ENCODE peak calls at places on chromosomes 4 and X, in six cellular contexts. One of them, this sample, is unnamed. For H3K4me1, the result is how much of the 10 kb centered on the place peaks cover.

GRCh38 chr4:151948351-151949016 is 187.7 kb upstream of the GATB start:
- DNase-seq in K562: no peak
- DNase-seq in HCT116: no peak
- DNase-seq in HepG2: no peak
- DNase-seq in GM23338: no peak
- DNase-seq in neuronal stem cell: no peak
- DNase-seq in this sample: no peak

GRCh38 chr4:24781999-24782745 is 13.2 kb upstream of the SOD3 start:
- DNase-seq in K562: no peak
- DNase-seq in HCT116: no peak
- DNase-seq in HepG2: no peak
- DNase-seq in GM23338: no peak
- DNase-seq in neuronal stem cell: no peak
- DNase-seq in this sample: no peak

GRCh38 chr4:176123710-176124407 is 58.2 kb downstream of the WDR17 start:
- DNase-seq in K562: peak
- DNase-seq in HCT116: peak
- DNase-seq in HepG2: peak
- DNase-seq in GM23338: peak
- DNase-seq in neuronal stem cell: peak
- DNase-seq in this sample: peak

GRCh38 chr4:22047793-22048192 is 99.2 kb upstream of the KCNIP4 start:
- DNase-seq in K562: no peak
- DNase-seq in HCT116: no peak
- DNase-seq in HepG2: no peak
- DNase-seq in GM23338: no peak
- DNase-seq in neuronal stem cell: no peak
- DNase-seq in this sample: no peak

GRCh38 chrX:2767631-2768455 is 16.0 kb downstream of the XG start:
- DNase-seq in K562: no peak
- DNase-seq in HCT116: peak
- DNase-seq in HepG2: peak
- DNase-seq in GM23338: peak
- DNase-seq in neuronal stem cell: no peak
- DNase-seq in this sample: no peak

GRCh38 chr4:76250962-76251361 is 559 bp upstream of the FAM47E start:
- DNase-seq in K562: no peak
- DNase-seq in HCT116: no peak
- DNase-seq in HepG2: no peak
- DNase-seq in GM23338: peak
- DNase-seq in neuronal stem cell: no peak
- DNase-seq in this sample: no peak

GRCh38 chrX:10134921-10135320 is 21.9 kb upstream of the CLCN4 start:
- DNase-seq in K562: no peak
- DNase-seq in HCT116: no peak
- DNase-seq in HepG2: no peak
- DNase-seq in GM23338: no peak
- DNase-seq in neuronal stem cell: no peak
- DNase-seq in this sample: no peak

GRCh38 chr4:169428376-169428775 is 157.6 kb upstream of the SH3RF1 start:
- DNase-seq in K562: no peak
- DNase-seq in HCT116: no peak
- DNase-seq in HepG2: no peak
- DNase-seq in GM23338: no peak
- DNase-seq in neuronal stem cell: no peak
- DNase-seq in this sample: no peak

GRCh38 chr4:174590336-174590735 is 68.0 kb upstream of the HPGD start:
- DNase-seq in K562: no peak
- DNase-seq in HCT116: no peak
- DNase-seq in HepG2: no peak
- DNase-seq in GM23338: no peak
- DNase-seq in neuronal stem cell: no peak
- DNase-seq in this sample: no peak

GRCh38 chrX:115563633-115564182 is 2.7 kb downstream of the PLS3 start:
- DNase-seq in K562: no peak
- DNase-seq in HCT116: no peak
- DNase-seq in HepG2: no peak
- DNase-seq in GM23338: no peak
- DNase-seq in neuronal stem cell: no peak
- DNase-seq in this sample: no peak

GRCh38 chr4:25014965-25015506 is 15.7 kb downstream of the LGI2 start:
- DNase-seq in K562: no peak
- DNase-seq in HCT116: no peak
- DNase-seq in HepG2: no peak
- DNase-seq in GM23338: no peak
- DNase-seq in neuronal stem cell: no peak
- DNase-seq in this sample: no peak

GRCh38 chr4:93659629-93660028 is 168.9 kb upstream of the ATOH1 start:
- DNase-seq in K562: no peak
- DNase-seq in HCT116: no peak
- DNase-seq in HepG2: no peak
- DNase-seq in GM23338: no peak
- DNase-seq in neuronal stem cell: no peak
- DNase-seq in this sample: no peak

GRCh38 chrX:149513713-149514427 is 8.8 kb upstream of the IDS start:
- DNase-seq in K562: no peak
- DNase-seq in HCT116: no peak
- DNase-seq in HepG2: no peak
- DNase-seq in GM23338: no peak
- DNase-seq in neuronal stem cell: no peak
- DNase-seq in this sample: no peak

GRCh38 chrX:149515954-149516602 is 11.0 kb upstream of the IDS start:
- DNase-seq in K562: no peak
- DNase-seq in HCT116: no peak
- DNase-seq in HepG2: no peak
- DNase-seq in GM23338: no peak
- DNase-seq in neuronal stem cell: no peak
- DNase-seq in this sample: no peak

GRCh38 chrX:149517308-149517707 is 12.2 kb upstream of the IDS start:
- DNase-seq in K562: no peak
- DNase-seq in HCT116: no peak
- DNase-seq in HepG2: no peak
- DNase-seq in GM23338: no peak
- DNase-seq in neuronal stem cell: no peak
- DNase-seq in this sample: no peak

GRCh38 chrX:149518236-149518635 is 13.1 kb upstream of the IDS start:
- DNase-seq in K562: no peak
- DNase-seq in HCT116: no peak
- DNase-seq in HepG2: no peak
- DNase-seq in GM23338: no peak
- DNase-seq in neuronal stem cell: no peak
- DNase-seq in this sample: no peak

GRCh38 chrX:149516604-149517003 is 11.5 kb upstream of the IDS start:
- DNase-seq in K562: no peak
- DNase-seq in HCT116: no peak
- DNase-seq in HepG2: no peak
- DNase-seq in GM23338: no peak
- DNase-seq in neuronal stem cell: no peak
- DNase-seq in this sample: no peak
- H3K4me1 ChIP-seq in K562: under half
- H3K4me1 ChIP-seq in HCT116: under half
- H3K4me1 ChIP-seq in HepG2: under half
- H3K4me1 ChIP-seq in GM23338: under half
- H3K4me1 ChIP-seq in neuronal stem cell: under half
- H3K4me1 ChIP-seq in this sample: under half

GRCh38 chr4:14848210-14848609 is 154.1 kb upstream of the CPEB2 start:
- DNase-seq in K562: no peak
- DNase-seq in HCT116: no peak
- DNase-seq in HepG2: no peak
- DNase-seq in GM23338: no peak
- DNase-seq in neuronal stem cell: no peak
- DNase-seq in this sample: no peak

GRCh38 chr4:14842964-14843630 is 159.2 kb upstream of the CPEB2 start:
- DNase-seq in K562: no peak
- DNase-seq in HCT116: no peak
- DNase-seq in HepG2: no peak
- DNase-seq in GM23338: no peak
- DNase-seq in neuronal stem cell: no peak
- DNase-seq in this sample: no peak

GRCh38 chr4:14841801-14842748 is 160.2 kb upstream of the CPEB2 start:
- DNase-seq in K562: no peak
- DNase-seq in HCT116: no peak
- DNase-seq in HepG2: no peak
- DNase-seq in GM23338: no peak
- DNase-seq in neuronal stem cell: no peak
- DNase-seq in this sample: no peak

GRCh38 chr4:14844059-14844458 is 158.2 kb upstream of the CPEB2 start:
- DNase-seq in K562: no peak
- DNase-seq in HCT116: no peak
- DNase-seq in HepG2: no peak
- DNase-seq in GM23338: no peak
- DNase-seq in neuronal stem cell: no peak
- DNase-seq in this sample: no peak
- H2AFZ ChIP-seq in K562: no peak
- H2AFZ ChIP-seq in HCT116: no peak
- H2AFZ ChIP-seq in HepG2: no peak
- H2AFZ ChIP-seq in GM23338: no peak
- H2AFZ ChIP-seq in neuronal stem cell: no peak
- H2AFZ ChIP-seq in this sample: no peak

DNA sequence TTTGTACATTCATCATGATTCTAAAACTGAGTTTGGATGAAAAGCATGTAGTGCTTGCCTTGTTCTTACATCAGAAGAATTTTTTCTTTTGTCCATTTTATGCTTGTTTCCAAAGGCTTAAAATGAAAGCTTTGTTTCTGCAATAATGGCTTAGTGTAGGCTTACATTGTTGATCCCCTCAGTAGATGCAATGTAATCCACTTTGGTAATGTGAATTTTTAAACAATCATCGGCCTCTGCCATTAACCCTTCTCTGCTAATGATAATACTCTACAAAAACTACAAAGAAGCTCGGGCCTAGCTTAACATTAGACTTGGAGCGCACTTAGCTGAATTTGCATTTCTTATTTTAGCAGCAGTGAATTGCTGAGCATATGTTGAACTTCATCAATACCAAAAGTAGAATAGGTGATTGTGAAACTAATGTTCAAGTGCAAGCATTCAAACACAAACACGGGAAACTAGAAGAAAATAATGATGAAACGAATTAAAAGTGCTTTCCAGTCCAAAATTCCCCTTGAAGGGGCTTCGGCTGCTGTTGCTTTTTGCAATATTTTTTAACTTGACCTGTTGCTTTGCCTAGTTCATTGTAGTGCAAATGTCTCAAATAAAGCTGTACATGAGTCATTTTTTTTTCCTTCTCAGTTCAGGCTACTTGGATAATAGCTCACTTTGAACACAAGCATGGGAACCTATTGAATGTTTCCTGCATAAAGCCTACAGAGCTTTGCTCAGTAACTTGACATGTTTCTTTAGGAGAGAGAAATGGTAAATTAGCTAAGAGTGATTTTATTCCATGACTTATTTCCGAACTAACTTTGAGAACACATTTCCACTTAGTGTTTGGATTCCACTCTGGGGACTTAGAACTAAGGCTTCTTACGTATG is 66.5 kb downstream of the SLIT2 start:
- DNase-seq in K562: no peak
- DNase-seq in HCT116: no peak
- DNase-seq in HepG2: no peak
- DNase-seq in GM23338: no peak
- DNase-seq in neuronal stem cell: no peak
- DNase-seq in this sample: no peak
- H3K4me3 ChIP-seq in K562: no peak
- H3K4me3 ChIP-seq in HCT116: no peak
- H3K4me3 ChIP-seq in HepG2: no peak
- H3K4me3 ChIP-seq in GM23338: no peak
- H3K4me3 ChIP-seq in neuronal stem cell: peak
- H3K4me3 ChIP-seq in this sample: no peak

DNA sequence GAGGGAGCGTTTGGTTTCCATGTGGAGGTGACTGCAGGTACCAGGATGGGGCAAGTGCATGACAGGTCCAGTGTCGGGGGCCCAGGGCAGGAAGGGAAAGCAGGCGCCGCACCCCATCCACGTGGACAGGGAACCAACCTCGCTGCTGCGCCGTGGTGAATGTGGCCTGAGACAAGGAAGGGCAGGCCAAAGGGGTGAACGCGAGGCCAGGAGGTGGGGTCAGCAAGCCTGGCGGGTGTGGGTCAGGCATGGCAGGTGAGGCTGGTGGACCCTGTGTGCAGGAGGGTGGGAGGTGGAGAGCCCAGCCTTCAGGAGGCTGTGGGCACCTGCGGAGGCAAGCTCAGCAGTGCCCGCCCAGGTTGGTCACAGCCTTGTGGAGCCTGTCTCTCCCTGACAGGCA is 14.7 kb downstream of the SH3BP2 start:
- DNase-seq in K562: no peak
- DNase-seq in HCT116: no peak
- DNase-seq in HepG2: no peak
- DNase-seq in GM23338: no peak
- DNase-seq in neuronal stem cell: no peak
- DNase-seq in this sample: no peak
- H3K4me1 ChIP-seq in K562: half or more
- H3K4me1 ChIP-seq in HCT116: under half
- H3K4me1 ChIP-seq in HepG2: under half
- H3K4me1 ChIP-seq in GM23338: under half
- H3K4me1 ChIP-seq in neuronal stem cell: under half
- H3K4me1 ChIP-seq in this sample: under half